ENCODE peak calls at places on chromosomes 3 and 15, in six cellular contexts. One of them, this sample, is unnamed.

GRCh38 chr3:139309046-139309660 is 34.7 kb upstream of the MRPS22 start:
- DNase-seq in left lung: no peak
- DNase-seq in fibroblast of lung: no peak
- DNase-seq in HCT116: no peak
- DNase-seq in foreskin fibroblast: no peak
- DNase-seq in IMR-90: no peak
- DNase-seq in this sample: no peak

GRCh38 chr15:20340331-20340811 is 201.2 kb downstream of the GOLGA6L6 start:
- DNase-seq in left lung: peak
- DNase-seq in fibroblast of lung: no peak
- DNase-seq in HCT116: no peak
- DNase-seq in foreskin fibroblast: no peak
- DNase-seq in IMR-90: peak
- DNase-seq in this sample: no peak

GRCh38 chr3:184727357-184728060 is 15.6 kb upstream of the MAGEF1 start:
- DNase-seq in left lung: no peak
- DNase-seq in fibroblast of lung: peak
- DNase-seq in HCT116: peak
- DNase-seq in foreskin fibroblast: peak
- DNase-seq in IMR-90: peak
- DNase-seq in this sample: peak

GRCh38 chr3:173938159-173938558 is 540.6 kb downstream of the NLGN1 start:
- DNase-seq in left lung: no peak
- DNase-seq in fibroblast of lung: peak
- DNase-seq in HCT116: no peak
- DNase-seq in foreskin fibroblast: peak
- DNase-seq in IMR-90: peak
- DNase-seq in this sample: peak

GRCh38 chr3:102206506-102207145 is 228.2 kb upstream of the ZPLD1 start:
- DNase-seq in left lung: no peak
- DNase-seq in fibroblast of lung: peak
- DNase-seq in HCT116: no peak
- DNase-seq in foreskin fibroblast: peak
- DNase-seq in IMR-90: peak
- DNase-seq in this sample: peak

GRCh38 chr3:166472015-166472414 is 634.8 kb upstream of the BCHE start:
- DNase-seq in left lung: no peak
- DNase-seq in fibroblast of lung: no peak
- DNase-seq in HCT116: no peak
- DNase-seq in foreskin fibroblast: no peak
- DNase-seq in IMR-90: no peak
- DNase-seq in this sample: no peak

GRCh38 chr15:26148461-26148860 is 285.3 kb upstream of the ATP10A start:
- DNase-seq in left lung: no peak
- DNase-seq in fibroblast of lung: no peak
- DNase-seq in HCT116: no peak
- DNase-seq in foreskin fibroblast: no peak
- DNase-seq in IMR-90: no peak
- DNase-seq in this sample: no peak

GRCh38 chr3:192063570-192063969 is 602.6 kb downstream of the PYDC2 start:
- DNase-seq in left lung: peak
- DNase-seq in fibroblast of lung: peak
- DNase-seq in HCT116: no peak
- DNase-seq in foreskin fibroblast: no peak
- DNase-seq in IMR-90: peak
- DNase-seq in this sample: peak

DNA sequence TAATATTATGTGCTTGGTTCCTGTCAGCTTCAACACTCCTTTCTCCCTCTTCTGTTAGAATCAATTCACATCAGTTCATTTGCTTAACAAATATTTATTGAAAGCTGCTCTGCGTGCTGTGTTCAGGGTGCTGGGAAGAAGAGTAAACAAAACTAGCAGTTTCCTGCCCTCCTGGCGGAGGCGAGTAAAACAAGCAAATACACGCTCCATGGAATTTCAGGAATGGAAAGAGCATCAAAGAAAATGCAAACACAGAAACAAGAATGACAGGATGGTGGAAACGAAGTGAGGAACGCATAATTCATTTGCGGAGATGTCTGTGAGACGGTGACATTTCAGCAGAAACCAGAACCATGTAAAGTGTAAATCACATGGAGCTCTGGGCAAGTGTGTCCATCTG is 49.4 kb upstream of the SPTSSB start:
- DNase-seq in left lung: no peak
- DNase-seq in fibroblast of lung: peak
- DNase-seq in HCT116: no peak
- DNase-seq in foreskin fibroblast: no peak
- DNase-seq in IMR-90: peak
- DNase-seq in this sample: peak
- TF ChIP-seq CTCF in left lung: no peak
- TF ChIP-seq CTCF in fibroblast of lung: peak
- TF ChIP-seq CTCF in HCT116: no peak
- TF ChIP-seq CTCF in foreskin fibroblast: no peak
- TF ChIP-seq CTCF in IMR-90: no peak
- TF ChIP-seq CTCF in this sample: no peak

DNA sequence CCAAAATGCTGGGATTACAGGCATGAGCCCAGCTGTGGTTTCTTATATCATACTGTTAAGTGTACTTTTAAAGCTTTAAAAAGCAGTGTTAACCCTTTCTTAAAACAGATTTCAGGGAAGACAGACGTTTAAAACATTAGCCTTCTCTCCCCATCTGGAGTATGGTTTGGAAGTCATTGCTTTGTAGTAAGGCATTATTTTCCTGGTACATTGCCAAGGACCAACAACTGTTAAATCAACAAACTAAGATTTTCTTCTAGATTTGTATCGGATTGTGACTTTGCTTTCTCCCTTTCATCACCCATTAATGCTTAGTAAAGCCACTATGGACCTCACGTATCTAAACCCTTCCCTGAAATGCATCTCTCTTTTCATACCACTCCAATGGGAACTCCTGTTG is 50.5 kb downstream of the UBE2E1 start:
- DNase-seq in left lung: no peak
- DNase-seq in fibroblast of lung: peak
- DNase-seq in HCT116: no peak
- DNase-seq in foreskin fibroblast: peak
- DNase-seq in IMR-90: peak
- DNase-seq in this sample: peak
- H3K4me3 ChIP-seq in left lung: no peak
- H3K4me3 ChIP-seq in fibroblast of lung: no peak
- H3K4me3 ChIP-seq in HCT116: no peak
- H3K4me3 ChIP-seq in foreskin fibroblast: no peak
- H3K4me3 ChIP-seq in IMR-90: no peak
- H3K4me3 ChIP-seq in this sample: no peak

DNA sequence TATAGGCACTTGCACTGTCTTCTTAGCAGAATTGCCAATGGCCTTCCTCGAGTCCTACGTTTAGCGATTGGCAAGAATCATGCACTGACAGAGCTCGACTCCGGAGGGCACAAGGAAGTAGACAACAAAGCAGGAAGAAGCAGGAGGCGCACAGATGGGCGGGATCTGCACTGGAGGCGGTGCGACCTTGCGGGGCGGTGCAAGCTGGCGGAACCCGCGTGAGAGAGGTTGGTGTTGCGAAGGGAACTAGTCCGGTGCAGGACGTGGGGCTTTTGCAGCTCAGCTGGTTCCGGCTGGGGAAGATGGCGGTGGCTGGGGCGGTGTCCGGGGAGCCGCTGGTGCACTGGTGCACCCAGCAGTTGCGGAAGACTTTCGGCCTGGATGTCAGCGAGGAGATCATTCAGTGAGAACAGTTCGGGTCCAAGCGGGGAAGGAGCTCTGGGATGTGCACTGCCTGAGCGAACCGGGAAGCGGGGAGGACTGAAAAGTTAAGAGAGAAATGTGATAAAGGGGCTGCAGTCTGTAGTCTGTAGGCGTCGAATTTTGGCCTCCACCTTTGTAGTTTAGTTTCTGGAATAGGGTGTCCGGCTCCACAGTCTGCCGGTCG is at the start of gene TRIP4:
- DNase-seq in left lung: peak
- DNase-seq in fibroblast of lung: peak
- DNase-seq in HCT116: peak
- DNase-seq in foreskin fibroblast: peak
- DNase-seq in IMR-90: peak
- DNase-seq in this sample: peak
- TF ChIP-seq CTCF in left lung: no peak
- TF ChIP-seq CTCF in fibroblast of lung: no peak
- TF ChIP-seq CTCF in HCT116: no peak
- TF ChIP-seq CTCF in foreskin fibroblast: no peak
- TF ChIP-seq CTCF in IMR-90: no peak
- TF ChIP-seq CTCF in this sample: no peak

DNA sequence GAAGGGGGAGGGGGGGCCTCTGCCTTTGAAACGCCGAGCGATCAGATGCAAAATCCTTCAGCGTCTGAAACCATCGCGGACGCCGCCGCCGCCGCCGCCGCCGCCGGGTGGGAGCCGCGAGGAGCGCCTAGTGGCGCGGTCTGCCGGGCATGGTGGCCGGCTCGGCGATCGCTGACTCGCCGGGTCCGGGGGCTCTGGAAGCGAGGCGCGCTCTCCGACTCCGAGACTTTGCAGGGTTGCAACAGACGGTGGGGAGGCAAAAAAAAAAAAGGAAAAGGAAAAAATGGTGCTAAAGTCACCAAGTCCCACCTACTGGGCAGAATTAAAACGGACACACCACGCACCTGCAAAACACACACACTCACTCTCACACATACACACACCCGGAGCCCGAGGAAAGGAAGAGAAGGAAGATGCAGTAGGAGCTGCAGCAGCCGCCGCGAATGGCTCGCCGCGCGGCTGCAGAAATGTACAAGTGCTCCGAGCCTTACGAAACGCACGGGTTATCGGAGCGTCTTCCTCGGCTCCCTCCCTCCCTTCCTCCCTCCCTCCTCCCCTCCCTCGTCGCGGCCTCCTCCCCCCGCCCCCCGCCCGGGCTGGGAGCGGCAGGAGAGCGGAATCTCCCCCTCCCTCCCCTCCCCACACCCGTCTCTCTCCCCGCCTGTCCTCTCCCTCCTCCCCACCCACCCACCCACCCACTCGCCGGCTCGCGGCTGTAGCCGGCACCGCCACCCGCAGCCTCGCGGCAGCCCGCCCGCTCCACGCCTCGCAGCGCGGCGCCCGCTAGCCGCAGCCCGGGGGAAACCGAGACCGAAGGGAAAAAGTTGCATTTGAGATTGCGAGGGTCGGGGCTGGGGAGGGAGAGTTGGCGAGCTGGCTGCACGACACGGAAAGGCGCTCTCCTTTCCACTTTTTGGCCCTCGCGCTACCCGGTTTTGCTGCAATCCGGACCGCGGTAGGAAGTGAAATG is at the start of gene NTRK3:
- DNase-seq in left lung: no peak
- DNase-seq in fibroblast of lung: peak
- DNase-seq in HCT116: no peak
- DNase-seq in foreskin fibroblast: peak
- DNase-seq in IMR-90: no peak
- DNase-seq in this sample: peak
- H3K4me3 ChIP-seq in left lung: peak
- H3K4me3 ChIP-seq in fibroblast of lung: no peak
- H3K4me3 ChIP-seq in HCT116: no peak
- H3K4me3 ChIP-seq in foreskin fibroblast: peak
- H3K4me3 ChIP-seq in IMR-90: peak
- H3K4me3 ChIP-seq in this sample: peak

GRCh38 chr3:52265387-52265786 is 13.1 kb downstream of the WDR82 start:
- DNase-seq in left lung: no peak
- DNase-seq in fibroblast of lung: no peak
- DNase-seq in HCT116: no peak
- DNase-seq in foreskin fibroblast: no peak
- DNase-seq in IMR-90: no peak
- DNase-seq in this sample: no peak
- TF ChIP-seq CTCF in left lung: no peak
- TF ChIP-seq CTCF in fibroblast of lung: no peak
- TF ChIP-seq CTCF in HCT116: no peak
- TF ChIP-seq CTCF in foreskin fibroblast: no peak
- TF ChIP-seq CTCF in IMR-90: no peak
- TF ChIP-seq CTCF in this sample: no peak

DNA sequence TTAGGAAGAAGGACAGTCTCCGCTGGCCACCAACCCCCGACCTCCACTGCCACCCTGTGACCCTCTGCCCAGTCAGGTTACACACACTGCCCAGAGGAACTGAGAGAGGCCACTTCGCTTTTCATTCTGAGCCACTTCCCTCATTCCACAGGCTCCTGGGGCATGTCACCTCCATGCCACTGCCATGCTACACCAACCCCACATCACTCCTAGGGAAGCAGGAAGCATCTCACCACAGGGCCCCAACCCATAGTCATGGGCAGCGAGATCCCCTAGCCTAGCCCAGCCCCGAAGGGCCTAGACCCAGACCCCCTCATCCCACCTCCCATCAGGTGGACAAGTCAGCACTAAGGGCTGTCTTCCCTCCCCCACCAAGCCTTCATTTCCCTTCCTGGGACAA is 1.4 kb downstream of the PLCB2 start:
- DNase-seq in left lung: peak
- DNase-seq in fibroblast of lung: no peak
- DNase-seq in HCT116: no peak
- DNase-seq in foreskin fibroblast: no peak
- DNase-seq in IMR-90: no peak
- DNase-seq in this sample: no peak
- H3K4me3 ChIP-seq in left lung: no peak
- H3K4me3 ChIP-seq in fibroblast of lung: no peak
- H3K4me3 ChIP-seq in HCT116: no peak
- H3K4me3 ChIP-seq in foreskin fibroblast: no peak
- H3K4me3 ChIP-seq in IMR-90: no peak
- H3K4me3 ChIP-seq in this sample: no peak

DNA sequence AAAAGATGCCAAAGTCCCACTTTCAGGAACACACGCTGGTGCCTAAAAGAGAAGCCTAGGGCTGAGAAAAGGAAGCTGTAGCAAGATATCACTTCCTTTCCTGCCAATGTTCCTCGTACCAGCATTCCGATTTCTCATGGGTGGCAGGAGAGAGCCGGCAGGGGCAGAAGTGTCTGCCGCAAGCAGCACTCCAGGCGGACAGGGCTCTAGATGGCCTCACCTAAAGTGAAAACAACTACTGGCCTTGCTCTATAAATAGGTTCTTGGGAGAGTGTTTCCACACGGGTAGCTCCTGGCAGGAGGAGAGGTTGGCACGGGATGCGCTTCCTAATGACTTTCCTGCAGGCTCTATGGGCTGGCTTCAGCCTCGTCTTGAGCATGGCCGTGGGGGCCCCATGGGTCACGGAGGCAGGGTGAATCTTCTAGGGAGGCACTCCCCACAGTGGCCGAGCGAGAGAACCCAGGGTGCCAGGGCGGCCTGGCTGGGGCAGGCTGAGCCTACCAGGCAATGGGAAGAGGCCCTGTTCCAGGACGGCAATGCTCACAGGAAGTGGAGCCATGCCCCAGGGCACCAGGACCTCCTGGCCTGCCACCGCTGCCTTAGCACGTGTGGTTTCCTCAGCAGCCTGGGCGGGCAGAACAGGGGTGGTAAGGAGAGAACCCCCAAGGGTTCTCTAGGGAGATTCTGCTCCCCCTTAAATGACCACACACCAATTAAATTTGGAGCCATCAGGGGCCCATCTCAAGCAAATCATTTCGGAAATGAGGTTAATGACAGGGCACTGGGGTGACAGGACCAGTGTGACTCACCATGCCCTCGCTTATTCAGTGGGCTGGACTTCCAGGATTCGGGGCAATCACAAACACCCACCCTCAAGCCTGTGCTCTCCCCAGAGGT is 14.6 kb upstream of the DUSP7 start:
- DNase-seq in left lung: no peak
- DNase-seq in fibroblast of lung: no peak
- DNase-seq in HCT116: no peak
- DNase-seq in foreskin fibroblast: no peak
- DNase-seq in IMR-90: no peak
- DNase-seq in this sample: no peak
- TF ChIP-seq CTCF in left lung: no peak
- TF ChIP-seq CTCF in fibroblast of lung: no peak
- TF ChIP-seq CTCF in HCT116: no peak
- TF ChIP-seq CTCF in foreskin fibroblast: no peak
- TF ChIP-seq CTCF in IMR-90: no peak
- TF ChIP-seq CTCF in this sample: no peak

This sample was measured in astrocyte of the spinal cord.